ENCODE peak calls at places on chromosomes 7 and 10, in four cellular contexts. V is left ventricle myocardium inferior, S is AG09309, F is colonic mucosa. Q is an unnamed sample.

GRCh38 chr7:38057829-38058228 is 120.2 kb upstream of the STARD3NL start:
- DNase-seq in F (no peak), S (no peak), V (no peak), Q (no peak)

GRCh38 chr7:106056513-106057203 is 55.5 kb downstream of the SYPL1 start:
- DNase-seq in S (peak; percentile 41), V (peak; percentile 57), F (peak; percentile 74), Q (peak; percentile 69)

GRCh38 chr10:100327007-100327700 is 2.9 kb downstream of the PKD2L1 start:
- DNase-seq in F (no peak), S (no peak), V (no peak), Q (peak; percentile 34)

GRCh38 chr10:99860466-99860865 is 78.0 kb downstream of the ABCC2 start:
- DNase-seq in S (no peak), V (no peak), F (no peak), Q (no peak)

GRCh38 chr10:88245974-88246511 is 337.1 kb downstream of the RNLS start:
- DNase-seq in F (no peak), S (peak; percentile 43), V (no peak), Q (no peak)

GRCh38 chr10:98745645-98746044 is 298.9 kb upstream of the HPS1 start:
- DNase-seq in F (no peak), V (no peak), S (no peak), Q (no peak)

GRCh38 chr10:93762979-93763391 is 5.2 kb downstream of the LGI1 start:
- DNase-seq in V (no peak), S (no peak), F (no peak), Q (no peak)

GRCh38 chr10:38094923-38095574 is 912 bp downstream of the ZNF37A start:
- DNase-seq in V (no peak), F (peak; percentile 19), S (no peak), Q (no peak)

GRCh38 chr7:131623154-131623553 is 66.7 kb upstream of the PODXL start:
- DNase-seq in S (no peak), F (peak; percentile 25), V (peak; percentile 68), Q (no peak)

GRCh38 chr10:106576534-106576933 is 588.0 kb downstream of the SORCS1 start:
- DNase-seq in V (no peak), S (no peak), F (no peak), Q (no peak)

GRCh38 chr7:48875300-48875916 is 48.9 kb upstream of the CDC14C start:
- DNase-seq in V (peak; percentile 25), S (no peak), F (peak; percentile 28), Q (peak; percentile 11)

GRCh38 chr7:155787171-155787851 is 25.0 kb downstream of the SHH start:
- DNase-seq in V (no peak), S (no peak), F (no peak), Q (no peak)

GRCh38 chr7:156818133-156818532 is 74.8 kb downstream of the LMBR1 start:
- DNase-seq in F (no peak), S (no peak), V (no peak), Q (no peak)

GRCh38 chr10:49634053-49634660 is 20.3 kb downstream of the CHAT start:
- DNase-seq in F (no peak), V (no peak), S (no peak), Q (no peak)

GRCh38 chr10:96321822-96322221 is 17.6 kb downstream of the DNTT start:
- DNase-seq in F (no peak), V (no peak), S (no peak), Q (no peak)

GRCh38 chr7:35463751-35464150 is 209.9 kb upstream of the TBX20 start:
- DNase-seq in F (no peak), S (no peak), V (no peak), Q (no peak)

GRCh38 chr7:143456992-143457793 is 13.9 kb downstream of the TAS2R60 start:
- DNase-seq in V (no peak), S (no peak), F (no peak), Q (no peak)

GRCh38 chr10:48309711-48310226 is 3.3 kb downstream of the MAPK8 start:
- DNase-seq in F (no peak), V (no peak), S (no peak), Q (no peak)

GRCh38 chr7:44914992-44915607 is 29.8 kb upstream of the PURB start:
- DNase-seq in V (no peak), S (no peak), F (no peak), Q (no peak)

GRCh38 chr7:123773499-123773898 is 24.7 kb upstream of the WASL start:
- DNase-seq in F (no peak), V (no peak), S (no peak), Q (no peak)

GRCh38 chr10:43249962-43250624 is 16.8 kb downstream of the RASGEF1A start:
- DNase-seq in S (no peak), F (no peak), V (peak; percentile 10), Q (no peak)

GRCh38 chr10:61325596-61325995 is 127.6 kb downstream of the TMEM26 start:
- DNase-seq in F (no peak), V (no peak), S (no peak), Q (no peak)

GRCh38 chr10:44854693-44855350 is 56.3 kb upstream of the TMEM72 start:
- DNase-seq in S (no peak), V (no peak), F (no peak), Q (no peak)

GRCh38 chr7:4633012-4633411 is 49.1 kb upstream of the FOXK1 start:
- DNase-seq in V (no peak), F (no peak), S (no peak), Q (no peak)

GRCh38 chr7:130276796-130277762 is 10.4 kb downstream of the CPA2 start:
- DNase-seq in S (no peak), V (no peak), F (no peak), Q (no peak)

GRCh38 chr10:49296826-49297225 is 2.1 kb upstream of the C10orf71 start:
- DNase-seq in S (no peak), V (no peak), F (no peak), Q (no peak)

GRCh38 chr7:26653430-26653911 is 210.9 kb downstream of the SKAP2 start:
- DNase-seq in V (no peak), F (peak; percentile 37), S (no peak), Q (no peak)

GRCh38 chr10:69224862-69225657 is 4.9 kb downstream of the HKDC1 start:
- DNase-seq in S (no peak), F (no peak), V (no peak), Q (no peak)

GRCh38 chr10:16609195-16609594 is 87.5 kb upstream of the C1QL3 start:
- DNase-seq in S (no peak), V (no peak), F (no peak), Q (no peak)

GRCh38 chr7:137609500-137609899 is 237.3 kb downstream of the DGKI start:
- DNase-seq in F (no peak), V (no peak), S (no peak), Q (no peak)

GRCh38 chr7:29604702-29605101 is 41.1 kb downstream of the PRR15 start:
- DNase-seq in F (no peak), V (no peak), S (no peak), Q (no peak)

GRCh38 chr7:120273476-120273975 is 551 bp downstream of the KCND2 start:
- DNase-seq in F (no peak), V (peak; percentile 12), S (no peak), Q (no peak)

GRCh38 chr10:29882766-29883165 is 176.6 kb downstream of the JCAD start:
- DNase-seq in F (no peak), S (no peak), V (peak; percentile 24), Q (no peak)

GRCh38 chr7:125412890-125413665 is 483.5 kb upstream of the POT1 start:
- DNase-seq in S (no peak), F (no peak), V (no peak), Q (no peak)

GRCh38 chr10:96664563-96664962 is 55.8 kb downstream of the PIK3AP1 start:
- DNase-seq in S (no peak), F (no peak), V (no peak), Q (no peak)

GRCh38 chr10:80465839-80466590 is 11.9 kb downstream of the TSPAN14 start:
- DNase-seq in S (no peak), F (no peak), V (no peak), Q (peak; percentile 83)
- H3K4me3 ChIP-seq in S (no peak overlapping the region), F (no peak overlapping the region), V (peak overlapping the region; percentile 99), Q (peak overlapping the region; percentile 22)

GRCh38 chr10:127195041-127195506 is 1.3 kb downstream of the INSYN2A start:
- DNase-seq in S (no peak), V (no peak), F (no peak), Q (no peak)
- H3K4me3 ChIP-seq in S (peak overlapping the region; percentile 40), V (peak overlapping the region; percentile 67), F (no peak overlapping the region), Q (no peak overlapping the region)

GRCh38 chr10:104258209-104258608 is 3.5 kb downstream of the GSTO1 start:
- DNase-seq in S (no peak), F (no peak), V (no peak), Q (no peak)
- H3K4me3 ChIP-seq in S (no peak overlapping the region), F (no peak overlapping the region), V (no peak overlapping the region), Q (no peak overlapping the region)

GRCh38 chr10:4266387-4267083 is 481.5 kb upstream of the KLF6 start:
- DNase-seq in V (no peak), S (no peak), F (no peak), Q (no peak)

GRCh38 chr10:4267084-4267774 is 482.2 kb upstream of the KLF6 start:
- DNase-seq in F (no peak), V (no peak), S (no peak), Q (no peak)

GRCh38 chr10:4270116-4270515 is 485.1 kb upstream of the KLF6 start:
- DNase-seq in S (no peak), V (no peak), F (no peak), Q (no peak)

GRCh38 chr10:4276151-4276550 is 491.1 kb upstream of the KLF6 start:
- DNase-seq in V (no peak), S (no peak), F (no peak), Q (no peak)

DNA sequence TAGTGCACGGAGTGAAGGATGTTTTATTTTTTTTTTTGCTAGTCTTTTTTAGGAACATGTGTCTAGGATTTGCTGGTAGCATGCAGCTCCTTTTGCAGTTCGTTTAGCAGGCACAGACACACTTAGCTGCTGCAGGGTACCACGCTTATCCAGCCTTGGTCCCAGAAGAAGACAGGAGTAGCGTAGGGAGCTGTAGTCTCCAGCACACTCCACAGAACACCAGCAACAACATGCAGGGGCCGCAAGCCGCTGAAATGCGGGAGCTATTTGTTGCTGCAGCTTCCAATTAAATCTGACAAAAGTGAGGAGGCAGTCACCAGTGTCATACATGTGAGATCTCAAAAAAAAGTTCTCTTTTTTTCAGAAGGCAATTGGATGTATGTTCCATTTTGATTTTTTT is 486.2 kb upstream of the KLF6 start:
- DNase-seq in S (no peak), F (no peak), V (no peak), Q (no peak)
- H3K4me3 ChIP-seq in S (no peak overlapping the region), F (no peak overlapping the region), V (no peak overlapping the region), Q (no peak overlapping the region)

GRCh38 chr10:116611153-116611545 is 9.6 kb upstream of the PNLIPRP2 start:
- DNase-seq in S (no peak), F (peak; percentile 45), V (no peak), Q (no peak)

GRCh38 chr10:116606061-116606483 is 14.7 kb upstream of the PNLIPRP2 start:
- DNase-seq in F (no peak), V (no peak), S (no peak), Q (no peak)

GRCh38 chr10:116607336-116607735 is 13.4 kb upstream of the PNLIPRP2 start:
- DNase-seq in F (no peak), V (no peak), S (no peak), Q (no peak)

GRCh38 chr10:116610443-116611152 is 10.2 kb upstream of the PNLIPRP2 start:
- DNase-seq in V (no peak), S (no peak), F (no peak), Q (no peak)

GRCh38 chr10:116608683-116609594 is 11.8 kb upstream of the PNLIPRP2 start:
- DNase-seq in F (peak; percentile 42), S (no peak), V (no peak), Q (no peak)
- H3K4me3 ChIP-seq in F (peak overlapping the region; percentile 55), S (no peak overlapping the region), V (peak overlapping the region; percentile 62), Q (no peak overlapping the region)